ENCODE peak calls at places on chromosomes 2 and 18, in six cellular contexts. One of them, this sample, is unnamed.

GRCh38 chr2:51789908-51790307 is 758.0 kb upstream of the NRXN1 start:
- DNase-seq in GM10248: no peak
- DNase-seq in GM13977: no peak
- DNase-seq in left lung: no peak
- DNase-seq in dorsolateral prefrontal cortex: no peak
- DNase-seq in thoracic aorta: no peak
- DNase-seq in this sample: no peak

GRCh38 chr2:218295029-218295428 is 2.7 kb upstream of the TMBIM1 start:
- DNase-seq in GM10248: no peak
- DNase-seq in GM13977: no peak
- DNase-seq in left lung: no peak
- DNase-seq in dorsolateral prefrontal cortex: no peak
- DNase-seq in thoracic aorta: no peak
- DNase-seq in this sample: no peak

GRCh38 chr2:43255249-43255960 is 29.0 kb upstream of the ZFP36L2 start:
- DNase-seq in GM10248: no peak
- DNase-seq in GM13977: no peak
- DNase-seq in left lung: no peak
- DNase-seq in dorsolateral prefrontal cortex: no peak
- DNase-seq in thoracic aorta: no peak
- DNase-seq in this sample: no peak

GRCh38 chr2:30820381-30821055 is 13.3 kb upstream of the CAPN13 start:
- DNase-seq in GM10248: no peak
- DNase-seq in GM13977: no peak
- DNase-seq in left lung: no peak
- DNase-seq in dorsolateral prefrontal cortex: peak; percentile 42
- DNase-seq in thoracic aorta: no peak
- DNase-seq in this sample: no peak

GRCh38 chr2:238501311-238501710 is 74.6 kb downstream of the ASB1 start:
- DNase-seq in GM10248: no peak
- DNase-seq in GM13977: no peak
- DNase-seq in left lung: no peak
- DNase-seq in dorsolateral prefrontal cortex: no peak
- DNase-seq in thoracic aorta: no peak
- DNase-seq in this sample: no peak

GRCh38 chr2:170145191-170145590 is 32.8 kb upstream of the MYO3B start:
- DNase-seq in GM10248: no peak
- DNase-seq in GM13977: no peak
- DNase-seq in left lung: no peak
- DNase-seq in dorsolateral prefrontal cortex: no peak
- DNase-seq in thoracic aorta: no peak
- DNase-seq in this sample: no peak

GRCh38 chr2:54258171-54258570 is 2.1 kb upstream of the TSPYL6 start:
- DNase-seq in GM10248: no peak
- DNase-seq in GM13977: no peak
- DNase-seq in left lung: no peak
- DNase-seq in dorsolateral prefrontal cortex: no peak
- DNase-seq in thoracic aorta: no peak
- DNase-seq in this sample: no peak

GRCh38 chr2:28683100-28683706 is 68.4 kb upstream of the PPP1CB start:
- DNase-seq in GM10248: no peak
- DNase-seq in GM13977: no peak
- DNase-seq in left lung: peak; percentile 79
- DNase-seq in dorsolateral prefrontal cortex: peak; percentile 28
- DNase-seq in thoracic aorta: peak; percentile 49
- DNase-seq in this sample: no peak

GRCh38 chr2:170405326-170405725 is 227.4 kb downstream of the MYO3B start:
- DNase-seq in GM10248: no peak
- DNase-seq in GM13977: no peak
- DNase-seq in left lung: no peak
- DNase-seq in dorsolateral prefrontal cortex: no peak
- DNase-seq in thoracic aorta: no peak
- DNase-seq in this sample: no peak

GRCh38 chr2:24409700-24410556 is 49.6 kb upstream of the ITSN2 start:
- DNase-seq in GM10248: peak; percentile 77
- DNase-seq in GM13977: peak; percentile 78
- DNase-seq in left lung: no peak
- DNase-seq in dorsolateral prefrontal cortex: peak; percentile 58
- DNase-seq in thoracic aorta: no peak
- DNase-seq in this sample: peak; percentile 48

GRCh38 chr2:9984217-9984739 is 32.8 kb downstream of the GRHL1 start:
- DNase-seq in GM10248: peak; percentile 75
- DNase-seq in GM13977: peak; percentile 72
- DNase-seq in left lung: no peak
- DNase-seq in dorsolateral prefrontal cortex: no peak
- DNase-seq in thoracic aorta: no peak
- DNase-seq in this sample: peak; percentile 30

GRCh38 chr2:107804608-107805498 is 21.8 kb upstream of the RGPD4 start:
- DNase-seq in GM10248: no peak
- DNase-seq in GM13977: no peak
- DNase-seq in left lung: no peak
- DNase-seq in dorsolateral prefrontal cortex: no peak
- DNase-seq in thoracic aorta: no peak
- DNase-seq in this sample: no peak

GRCh38 chr18:76005632-76006031 is 489.4 kb downstream of the ZNF516 start:
- DNase-seq in GM10248: no peak
- DNase-seq in GM13977: no peak
- DNase-seq in left lung: peak; percentile 61
- DNase-seq in dorsolateral prefrontal cortex: no peak
- DNase-seq in thoracic aorta: no peak
- DNase-seq in this sample: no peak

GRCh38 chr2:161406316-161406715 is 9.8 kb upstream of the TBR1 start:
- DNase-seq in GM10248: no peak
- DNase-seq in GM13977: no peak
- DNase-seq in left lung: no peak
- DNase-seq in dorsolateral prefrontal cortex: no peak
- DNase-seq in thoracic aorta: no peak
- DNase-seq in this sample: no peak

GRCh38 chr18:63817441-63818051 is 42.3 kb downstream of the SERPINB7 start:
- DNase-seq in GM10248: no peak
- DNase-seq in GM13977: no peak
- DNase-seq in left lung: no peak
- DNase-seq in dorsolateral prefrontal cortex: no peak
- DNase-seq in thoracic aorta: no peak
- DNase-seq in this sample: no peak

GRCh38 chr2:203018181-203018580 is 3.5 kb downstream of the NBEAL1 start:
- DNase-seq in GM10248: no peak
- DNase-seq in GM13977: no peak
- DNase-seq in left lung: no peak
- DNase-seq in dorsolateral prefrontal cortex: no peak
- DNase-seq in thoracic aorta: no peak
- DNase-seq in this sample: no peak

GRCh38 chr2:9002637-9003365 is 683 bp downstream of the MBOAT2 start:
- DNase-seq in GM10248: no peak
- DNase-seq in GM13977: peak; percentile 21
- DNase-seq in left lung: peak; percentile 84
- DNase-seq in dorsolateral prefrontal cortex: no peak
- DNase-seq in thoracic aorta: no peak
- DNase-seq in this sample: peak; percentile 13

GRCh38 chr2:150526827-150527226 is 39.4 kb upstream of the RND3 start:
- DNase-seq in GM10248: no peak
- DNase-seq in GM13977: no peak
- DNase-seq in left lung: no peak
- DNase-seq in dorsolateral prefrontal cortex: no peak
- DNase-seq in thoracic aorta: no peak
- DNase-seq in this sample: no peak

GRCh38 chr2:120543899-120544298 is 191.8 kb upstream of the GLI2 start:
- DNase-seq in GM10248: no peak
- DNase-seq in GM13977: no peak
- DNase-seq in left lung: no peak
- DNase-seq in dorsolateral prefrontal cortex: no peak
- DNase-seq in thoracic aorta: no peak
- DNase-seq in this sample: no peak

GRCh38 chr2:112493048-112493447 is 11.1 kb downstream of the TTL start:
- DNase-seq in GM10248: no peak
- DNase-seq in GM13977: no peak
- DNase-seq in left lung: no peak
- DNase-seq in dorsolateral prefrontal cortex: no peak
- DNase-seq in thoracic aorta: no peak
- DNase-seq in this sample: no peak

GRCh38 chr2:216350214-216350789 is 22.0 kb downstream of the MARCHF4 start:
- DNase-seq in GM10248: no peak
- DNase-seq in GM13977: no peak
- DNase-seq in left lung: no peak
- DNase-seq in dorsolateral prefrontal cortex: no peak
- DNase-seq in thoracic aorta: no peak
- DNase-seq in this sample: peak; percentile 74

GRCh38 chr2:162932416-162932815 is 93.8 kb upstream of the KCNH7 start:
- DNase-seq in GM10248: no peak
- DNase-seq in GM13977: no peak
- DNase-seq in left lung: no peak
- DNase-seq in dorsolateral prefrontal cortex: no peak
- DNase-seq in thoracic aorta: no peak
- DNase-seq in this sample: no peak

GRCh38 chr2:117980783-117981676 is 32.8 kb downstream of the CCDC93 start:
- DNase-seq in GM10248: no peak
- DNase-seq in GM13977: no peak
- DNase-seq in left lung: no peak
- DNase-seq in dorsolateral prefrontal cortex: no peak
- DNase-seq in thoracic aorta: no peak
- DNase-seq in this sample: no peak

GRCh38 chr2:178093471-178093870 is 18.8 kb upstream of the RBM45 start:
- DNase-seq in GM10248: no peak
- DNase-seq in GM13977: no peak
- DNase-seq in left lung: no peak
- DNase-seq in dorsolateral prefrontal cortex: no peak
- DNase-seq in thoracic aorta: no peak
- DNase-seq in this sample: no peak

GRCh38 chr18:25350561-25351201 is 1.3 kb downstream of the ZNF521 start:
- DNase-seq in GM10248: peak; percentile 55
- DNase-seq in GM13977: peak; percentile 68
- DNase-seq in left lung: peak; percentile 77
- DNase-seq in dorsolateral prefrontal cortex: no peak
- DNase-seq in thoracic aorta: no peak
- DNase-seq in this sample: peak; percentile 13

GRCh38 chr18:25351280-25351772 is 640 bp downstream of the ZNF521 start:
- DNase-seq in GM10248: no peak
- DNase-seq in GM13977: no peak
- DNase-seq in left lung: no peak
- DNase-seq in dorsolateral prefrontal cortex: no peak
- DNase-seq in thoracic aorta: no peak
- DNase-seq in this sample: no peak

GRCh38 chr18:25353080-25353479 is 1.1 kb upstream of the ZNF521 start:
- DNase-seq in GM10248: no peak
- DNase-seq in GM13977: no peak
- DNase-seq in left lung: no peak
- DNase-seq in dorsolateral prefrontal cortex: no peak
- DNase-seq in thoracic aorta: no peak
- DNase-seq in this sample: no peak

GRCh38 chr18:25352629-25353005 is 651 bp upstream of the ZNF521 start:
- DNase-seq in GM10248: no peak
- DNase-seq in GM13977: no peak
- DNase-seq in left lung: no peak
- DNase-seq in dorsolateral prefrontal cortex: no peak
- DNase-seq in thoracic aorta: no peak
- DNase-seq in this sample: no peak

DNA sequence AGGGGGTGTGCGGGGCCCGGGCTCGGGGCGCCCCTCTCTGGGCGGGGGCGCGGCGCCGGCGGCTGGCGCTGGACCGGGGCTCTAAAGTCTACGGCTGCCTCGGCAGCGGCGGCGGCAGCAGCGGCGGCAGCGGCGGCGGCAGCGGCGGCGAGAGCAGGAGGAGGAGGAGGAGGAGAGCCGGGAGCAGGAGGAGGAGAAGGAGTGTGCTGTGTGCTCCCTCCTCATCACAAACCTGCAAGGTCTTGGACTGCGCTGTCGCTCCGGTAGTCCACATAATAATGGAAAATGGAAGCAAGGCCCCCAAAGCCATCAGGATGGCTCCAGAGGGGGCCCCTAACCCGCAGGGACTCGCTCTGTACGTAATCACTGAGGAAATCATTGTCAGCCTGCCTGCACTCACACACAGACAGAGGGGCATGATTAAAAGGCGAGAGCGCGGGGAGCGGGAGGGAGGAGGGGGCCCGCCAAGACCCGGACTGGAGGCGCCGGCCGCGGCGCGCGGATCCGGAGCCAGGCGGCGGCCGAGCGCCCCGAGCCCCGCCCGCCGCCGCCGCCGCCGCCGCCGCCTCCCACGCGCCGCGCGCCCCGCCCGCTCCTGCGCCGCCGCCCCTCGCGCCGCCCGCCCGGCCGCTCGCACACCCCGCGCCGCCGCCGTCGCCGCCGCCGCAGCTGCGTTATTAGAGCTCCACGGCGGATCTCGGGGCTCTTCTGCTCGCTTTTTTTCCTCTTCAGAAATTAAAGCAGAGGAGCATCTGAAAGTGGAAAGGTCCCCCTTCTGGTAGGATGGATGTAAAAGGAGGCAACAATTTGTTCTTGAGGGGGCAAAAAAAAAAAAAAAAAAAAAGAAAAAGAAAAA is at the start of gene ZNF521:
- DNase-seq in GM10248: peak; percentile 76
- DNase-seq in GM13977: peak; percentile 85
- DNase-seq in left lung: peak; percentile 89
- DNase-seq in dorsolateral prefrontal cortex: peak; percentile 88
- DNase-seq in thoracic aorta: peak; percentile 55
- DNase-seq in this sample: peak; percentile 55
- TF ChIP-seq CTCF in GM10248: no peak
- TF ChIP-seq CTCF in GM13977: no peak
- TF ChIP-seq CTCF in left lung: no peak
- TF ChIP-seq CTCF in dorsolateral prefrontal cortex: no peak
- TF ChIP-seq CTCF in thoracic aorta: no peak
- TF ChIP-seq CTCF in this sample: no peak

GRCh38 chr2:39730685-39731302 is 48.3 kb downstream of the THUMPD2 start:
- DNase-seq in GM10248: peak; percentile 35
- DNase-seq in GM13977: peak; percentile 14
- DNase-seq in left lung: no peak
- DNase-seq in dorsolateral prefrontal cortex: no peak
- DNase-seq in thoracic aorta: no peak
- DNase-seq in this sample: no peak
- TF ChIP-seq CTCF in GM10248: peak; percentile 59
- TF ChIP-seq CTCF in GM13977: peak; percentile 67
- TF ChIP-seq CTCF in left lung: peak; percentile 35
- TF ChIP-seq CTCF in dorsolateral prefrontal cortex: peak; percentile 45
- TF ChIP-seq CTCF in thoracic aorta: no peak
- TF ChIP-seq CTCF in this sample: peak; percentile 61

GRCh38 chr18:13826209-13826608 is 2.3 kb downstream of the MC5R start:
- DNase-seq in GM10248: no peak
- DNase-seq in GM13977: no peak
- DNase-seq in left lung: peak; percentile 78
- DNase-seq in dorsolateral prefrontal cortex: no peak
- DNase-seq in thoracic aorta: no peak
- DNase-seq in this sample: no peak

GRCh38 chr18:13823707-13824395 is at the start of gene MC5R:
- DNase-seq in GM10248: peak; percentile 90
- DNase-seq in GM13977: peak; percentile 93
- DNase-seq in left lung: peak; percentile 91
- DNase-seq in dorsolateral prefrontal cortex: peak; percentile 24
- DNase-seq in thoracic aorta: no peak
- DNase-seq in this sample: peak; percentile 79
- TF ChIP-seq CTCF in GM10248: peak; percentile 99
- TF ChIP-seq CTCF in GM13977: peak; percentile 99
- TF ChIP-seq CTCF in left lung: peak; percentile 78
- TF ChIP-seq CTCF in dorsolateral prefrontal cortex: peak; percentile 70
- TF ChIP-seq CTCF in thoracic aorta: peak; percentile 92
- TF ChIP-seq CTCF in this sample: peak; percentile 83

DNA sequence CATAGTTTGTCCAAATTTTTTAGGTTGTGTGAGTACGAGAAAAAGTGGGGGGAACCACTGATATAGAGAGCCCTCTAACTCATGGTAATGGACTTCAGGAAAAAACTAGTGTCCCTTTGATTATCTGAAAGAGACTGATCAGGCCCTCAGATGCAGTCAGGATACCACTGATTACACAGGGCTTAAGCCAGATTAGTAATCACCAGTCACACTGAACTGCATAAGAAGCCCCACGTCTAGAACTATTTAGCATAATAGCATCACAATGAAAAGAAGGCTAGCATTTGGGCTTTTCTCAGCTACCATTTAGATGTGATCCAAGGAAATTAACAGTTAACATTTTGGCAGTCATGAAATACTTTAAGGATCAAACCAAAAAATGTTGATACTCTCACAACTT is 813.2 kb upstream of the POU3F3 start:
- DNase-seq in GM10248: no peak
- DNase-seq in GM13977: no peak
- DNase-seq in left lung: no peak
- DNase-seq in dorsolateral prefrontal cortex: no peak
- DNase-seq in thoracic aorta: no peak
- DNase-seq in this sample: no peak
- TF ChIP-seq CTCF in GM10248: no peak
- TF ChIP-seq CTCF in GM13977: no peak
- TF ChIP-seq CTCF in left lung: no peak
- TF ChIP-seq CTCF in dorsolateral prefrontal cortex: no peak
- TF ChIP-seq CTCF in thoracic aorta: no peak
- TF ChIP-seq CTCF in this sample: no peak

This sample was measured in activated CD8-positive, alpha-beta T cell treated with anti-CD3 and anti-CD28 coated beads for 36 hours.